ENCODE peak calls at places on chromosome 14, in seven cellular contexts. V is GM12865, M is naive B cell, P is ELF-1, Q is DMS153, U is GOT3, B is uterus. R is an unnamed sample.

GRCh38 chr14:92692822-92693226 is 55.6 kb downstream of the LGMN start:
- DNase-seq in V (no peak), M (no peak), P (no peak), Q (peak; percentile 95), U (no peak), B (peak; percentile 70), R (peak; percentile 95)

GRCh38 chr14:99522457-99522891 is 41.3 kb downstream of the CCNK start:
- DNase-seq in V (no peak), M (no peak), P (peak; percentile 59), Q (no peak), U (no peak), B (peak; percentile 68), R (no peak)

GRCh38 chr14:77659822-77660221 is 43.4 kb upstream of the SPTLC2 start:
- DNase-seq in V (no peak), M (no peak), P (no peak), Q (no peak), U (no peak), B (no peak), R (no peak)

GRCh38 chr14:104441275-104442106 is 138.1 kb upstream of the C14orf180 start:
- DNase-seq in V (no peak), M (no peak), P (no peak), Q (no peak), U (no peak), B (no peak), R (no peak)

GRCh38 chr14:99253890-99254289 is 18.1 kb downstream of the BCL11B start:
- DNase-seq in V (no peak), M (no peak), P (no peak), Q (no peak), U (no peak), B (no peak), R (no peak)

GRCh38 chr14:41873379-41874034 is 266.8 kb downstream of the LRFN5 start:
- DNase-seq in V (no peak), M (no peak), P (no peak), Q (no peak), U (no peak), B (no peak), R (no peak)

GRCh38 chr14:81209187-81209836 is 11.4 kb downstream of the GTF2A1 start:
- DNase-seq in V (peak; percentile 56), M (peak; percentile 67), P (no peak), Q (no peak), U (no peak), B (no peak), R (no peak)

GRCh38 chr14:61581955-61582615 is 113.2 kb upstream of the HIF1A start:
- DNase-seq in V (no peak), M (no peak), P (no peak), Q (no peak), U (no peak), B (no peak), R (no peak)

GRCh38 chr14:34426313-34427295 is 35.4 kb downstream of the SPTSSA start:
- DNase-seq in V (no peak), M (no peak), P (no peak), Q (no peak), U (no peak), B (no peak), R (no peak)

GRCh38 chr14:54877015-54877702 is 25.5 kb downstream of the GCH1 start:
- DNase-seq in V (no peak), M (no peak), P (no peak), Q (peak; percentile 25), U (no peak), B (no peak), R (no peak)

GRCh38 chr14:92690171-92691011 is 58.0 kb downstream of the LGMN start:
- DNase-seq in V (peak; percentile 66), M (no peak), P (peak; percentile 48), Q (peak; percentile 61), U (no peak), B (peak; percentile 40), R (peak; percentile 79)

GRCh38 chr14:99426796-99427346 is 53.8 kb downstream of the SETD3 start:
- DNase-seq in V (no peak), M (no peak), P (no peak), Q (no peak), U (no peak), B (no peak), R (no peak)

GRCh38 chr14:104746951-104747481 is 5.9 kb upstream of the SIVA1 start:
- DNase-seq in V (no peak), M (no peak), P (no peak), Q (peak; percentile 72), U (no peak), B (no peak), R (no peak)

GRCh38 chr14:87643005-87643404 is 350.0 kb downstream of the GALC start:
- DNase-seq in V (no peak), M (no peak), P (no peak), Q (no peak), U (no peak), B (peak; percentile 83), R (no peak)

GRCh38 chr14:102544034-102544744 is 34.6 kb upstream of the ANKRD9 start:
- DNase-seq in V (no peak), M (no peak), P (peak; percentile 73), Q (no peak), U (no peak), B (no peak), R (no peak)

GRCh38 chr14:102076793-102077759 is 9.8 kb downstream of the HSP90AA1 start:
- DNase-seq in V (no peak), M (no peak), P (no peak), Q (no peak), U (no peak), B (no peak), R (no peak)

GRCh38 chr14:33679461-33680225 is 271.2 kb downstream of the EGLN3 start:
- DNase-seq in V (no peak), M (no peak), P (no peak), Q (no peak), U (no peak), B (no peak), R (no peak)

GRCh38 chr14:64804754-64805260 is 74.9 kb downstream of the SPTB start:
- DNase-seq in V (no peak), M (no peak), P (no peak), Q (no peak), U (no peak), B (no peak), R (no peak)

GRCh38 chr14:41607966-41608663 is 1.4 kb downstream of the LRFN5 start:
- DNase-seq in V (no peak), M (no peak), P (peak; percentile 54), Q (peak; percentile 35), U (no peak), B (no peak), R (no peak)

GRCh38 chr14:71473843-71474242 is 458.4 kb upstream of the RGS6 start:
- DNase-seq in V (no peak), M (no peak), P (no peak), Q (no peak), U (no peak), B (no peak), R (no peak)

GRCh38 chr14:91835920-91836843 is 31.2 kb downstream of the TC2N start:
- DNase-seq in V (peak; percentile 74), M (peak; percentile 56), P (peak; percentile 74), Q (peak; percentile 70), U (no peak), B (peak; percentile 90), R (peak; percentile 43)

GRCh38 chr14:101101456-101102056 is 198.0 kb upstream of the RTL1 start:
- DNase-seq in V (no peak), M (no peak), P (no peak), Q (no peak), U (no peak), B (no peak), R (no peak)

R was measured in RPMI8226.